ENCODE peak calls at places on chromosomes 6 and 20, in five cellular contexts. B is activated B cell treated with CpG ODN at 0.5 μM for 24 hours, U is mesothelial cell of epicardium, K is GM12864, P is choroid plexus epithelial cell. Z is an unnamed sample.

GRCh38 chr6:29943053-29943966 is 978 bp downstream of the HLA-A start:
- DNase-seq in B (no peak), U (no peak), K (no peak), P (no peak), Z (no peak)

GRCh38 chr6:121590438-121590837 is 155.0 kb downstream of the GJA1 start:
- DNase-seq in B (no peak), U (no peak), K (no peak), P (peak; percentile 59), Z (no peak)

GRCh38 chr6:160348209-160348551 is at the start of gene SLC22A3:
- DNase-seq in B (no peak), U (peak; percentile 43), K (no peak), P (no peak), Z (no peak)

GRCh38 chr6:17013701-17014100 is 88.1 kb upstream of the STMND1 start:
- DNase-seq in B (no peak), U (no peak), K (no peak), P (peak; percentile 85), Z (no peak)

GRCh38 chr6:31579546-31580445 is 2.4 kb downstream of the LTB start:
- DNase-seq in B (no peak), U (no peak), K (no peak), P (no peak), Z (no peak)

GRCh38 chr6:1337791-1338190 is 25.9 kb downstream of the FOXQ1 start:
- DNase-seq in B (no peak), U (no peak), K (no peak), P (no peak), Z (no peak)

GRCh38 chr20:39878809-39879208 is 810.2 kb downstream of the MAFB start:
- DNase-seq in B (no peak), U (no peak), K (no peak), P (peak; percentile 25), Z (peak; percentile 60)

GRCh38 chr20:25037288-25038102 is 20.4 kb downstream of the ACSS1 start:
- DNase-seq in B (no peak), U (no peak), K (no peak), P (no peak), Z (no peak)

GRCh38 chr6:63760199-63760598 is 124.6 kb downstream of the PHF3 start:
- DNase-seq in B (no peak), U (no peak), K (no peak), P (no peak), Z (no peak)

GRCh38 chr6:143553337-143553736 is 41.8 kb upstream of the FUCA2 start:
- DNase-seq in B (no peak), U (no peak), K (no peak), P (no peak), Z (no peak)

GRCh38 chr20:4524307-4524706 is 197.4 kb upstream of the PRND start:
- DNase-seq in B (no peak), U (no peak), K (no peak), P (no peak), Z (no peak)
- TF ChIP-seq CTCF in B (no peak), U (no peak), K (no peak), P (no peak), Z (no peak)

GRCh38 chr6:5671604-5672559 is 334.8 kb downstream of the NRN1 start:
- DNase-seq in B (no peak), U (no peak), K (no peak), P (no peak), Z (no peak)
- TF ChIP-seq CTCF in B (no peak), U (no peak), K (no peak), P (peak; percentile 4), Z (no peak)

DNA sequence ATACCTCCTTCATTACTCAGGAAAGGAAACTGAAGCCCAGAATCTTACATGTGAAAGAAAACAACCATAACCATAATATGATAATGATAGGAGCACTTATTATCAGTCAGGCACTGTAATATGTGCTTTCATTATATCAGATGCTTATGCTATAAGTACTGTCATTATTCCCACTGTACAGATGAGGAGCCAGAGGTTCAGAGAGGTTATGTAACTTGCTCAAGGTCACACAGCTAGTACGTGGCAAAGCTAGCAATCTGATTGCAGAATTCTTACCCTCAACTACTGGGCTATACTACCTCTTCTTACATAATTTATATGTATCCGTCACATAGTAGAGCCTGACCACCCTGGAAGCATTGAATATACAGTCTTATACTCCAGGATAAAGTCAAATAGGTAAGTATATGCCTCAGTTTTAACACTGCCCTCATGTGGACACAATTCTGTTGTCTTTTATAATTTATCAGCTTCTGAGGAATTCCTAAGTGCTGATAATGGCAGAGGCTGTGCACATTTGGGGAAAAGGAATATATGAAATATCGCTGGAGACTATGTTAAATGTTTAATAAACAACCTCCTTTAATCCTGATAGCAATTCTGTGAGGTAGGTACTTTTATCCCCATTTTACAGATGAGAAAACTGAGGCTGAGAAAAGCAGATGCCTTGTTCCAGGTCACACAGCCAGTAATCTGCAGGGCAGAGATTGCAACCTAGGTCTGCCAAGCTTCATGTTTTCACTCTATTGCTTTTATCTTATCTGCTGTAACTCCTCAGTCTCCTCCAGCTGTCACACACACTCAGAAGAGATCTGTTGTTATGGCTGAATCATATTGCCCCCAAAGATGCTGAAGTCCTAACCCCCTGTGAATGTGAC is 13.4 kb downstream of the BCAS1 start:
- DNase-seq in B (no peak), U (no peak), K (no peak), P (peak; percentile 12), Z (no peak)
- TF ChIP-seq CTCF in B (no peak), U (no peak), K (no peak), P (peak; percentile 16), Z (no peak)

GRCh38 chr6:41735427-41736206 is at the start of gene TFEB:
- DNase-seq in B (peak; percentile 99), U (peak; percentile 98), K (no peak), P (peak; percentile 94), Z (peak; percentile 88)

GRCh38 chr6:41737591-41738130 is 2.3 kb upstream of the TFEB start:
- DNase-seq in B (no peak), U (no peak), K (no peak), P (no peak), Z (no peak)

GRCh38 chr6:41736207-41736710 is 851 bp upstream of the TFEB start:
- DNase-seq in B (no peak), U (no peak), K (no peak), P (no peak), Z (peak; percentile 18)

GRCh38 chr6:41739041-41739440 is 3.6 kb upstream of the TFEB start:
- DNase-seq in B (no peak), U (no peak), K (no peak), P (no peak), Z (no peak)

GRCh38 chr6:41736800-41737555 is 1.6 kb upstream of the TFEB start:
- DNase-seq in B (no peak), U (no peak), K (no peak), P (no peak), Z (no peak)
- TF ChIP-seq CTCF in B (no peak), U (no peak), K (no peak), P (no peak), Z (no peak)

DNA sequence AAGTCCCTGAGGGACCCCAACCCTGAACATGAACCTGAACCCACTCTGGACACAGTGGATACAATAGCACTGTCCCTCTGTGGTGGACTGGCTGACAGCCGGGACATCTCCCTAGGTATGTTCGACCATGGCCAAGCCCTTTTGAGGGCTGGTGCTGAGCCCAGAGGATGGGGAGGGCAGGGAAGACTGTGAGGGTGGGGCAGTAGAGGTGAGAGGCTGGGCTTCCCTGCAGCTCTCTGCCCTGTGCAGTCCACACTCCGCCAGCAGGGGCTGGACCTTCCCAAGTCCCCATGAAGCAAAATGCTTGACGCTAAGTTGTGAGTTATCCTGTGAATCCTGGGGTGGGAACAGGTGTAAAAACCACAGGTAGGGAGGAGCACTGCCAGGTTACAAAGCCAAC is 11.5 kb downstream of the LPIN3 start:
- DNase-seq in B (no peak), U (no peak), K (no peak), P (no peak), Z (no peak)
- TF ChIP-seq CTCF in B (no peak), U (no peak), K (no peak), P (peak; percentile 35), Z (no peak)

DNA sequence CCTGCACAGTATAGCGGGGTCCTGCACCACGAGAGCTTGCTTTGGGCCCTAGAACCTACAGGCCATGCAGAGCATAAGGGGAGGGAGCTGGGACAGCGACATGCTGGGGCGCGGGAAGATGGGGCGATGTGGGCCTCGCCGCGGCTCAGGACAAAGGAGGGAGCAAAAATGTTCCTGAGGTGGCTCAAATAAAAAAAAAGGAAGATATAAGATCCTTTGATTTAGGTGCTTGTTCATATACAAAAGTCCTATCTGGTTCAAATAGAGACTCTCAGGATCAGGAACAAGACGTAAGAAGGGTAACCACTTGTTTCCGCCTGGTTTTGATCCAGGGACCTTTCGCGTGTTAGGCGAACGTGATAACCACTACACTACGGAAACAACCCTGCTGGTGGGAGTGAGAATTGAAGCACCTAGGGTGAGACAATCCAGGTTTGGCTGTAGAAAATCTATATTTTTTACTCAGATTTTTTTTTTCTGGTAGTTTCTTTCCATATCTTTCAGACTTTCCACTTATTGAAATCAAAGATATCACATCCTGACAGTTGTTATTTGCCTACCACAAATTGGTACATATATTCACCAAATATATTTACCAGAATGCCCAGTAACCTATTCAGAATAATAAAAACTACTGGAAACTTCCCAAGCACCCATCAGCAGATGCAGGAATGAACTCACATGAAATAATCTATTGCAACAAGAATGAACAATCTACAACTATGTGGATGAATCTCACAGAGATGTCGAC is 177.9 kb upstream of the ZNF184 start:
- DNase-seq in B (no peak), U (peak; percentile 62), K (peak; percentile 60), P (peak; percentile 75), Z (peak; percentile 83)
- TF ChIP-seq CTCF in B (no peak), U (peak; percentile 55), K (peak; percentile 44), P (peak; percentile 47), Z (no peak)